ENCODE peak calls at places on chromosomes 12 and 14, in six cellular contexts. R is tibial artery, X is HL-60, O is mammary epithelial cell, H is left lung, E is choroid plexus epithelial cell. W is an unnamed sample.

GRCh38 chr12:118103601-118104382 is at the start of gene VSIG10:
- DNase-seq in R (peak; percentile 85), X (peak; percentile 29), O (peak; percentile 64), H (peak; percentile 79), E (peak; percentile 32), W (no peak)

GRCh38 chr12:6821674-6822433 is at the start of gene GPR162:
- DNase-seq in R (no peak), X (no peak), O (no peak), H (peak; percentile 64), E (peak; percentile 62), W (no peak)

GRCh38 chr14:101965145-101965531 is 765 bp downstream of the DYNC1H1 start:
- DNase-seq in R (peak; percentile 82), X (no peak), O (peak; percentile 59), H (peak; percentile 80), E (peak; percentile 66), W (peak; percentile 49)

GRCh38 chr12:105025890-105026289 is 39.8 kb downstream of the NOPCHAP1 start:
- DNase-seq in R (peak; percentile 88), X (no peak), O (no peak), H (peak; percentile 35), E (peak; percentile 75), W (no peak)

GRCh38 chr12:75660107-75660530 is 148.7 kb upstream of the KRR1 start:
- DNase-seq in R (no peak), X (no peak), O (peak; percentile 97), H (no peak), E (peak; percentile 66), W (no peak)

GRCh38 chr14:70425349-70425748 is 8.5 kb upstream of the SYNJ2BP start:
- DNase-seq in R (no peak), X (no peak), O (no peak), H (no peak), E (no peak), W (no peak)

GRCh38 chr14:55458800-55459577 is 18.6 kb upstream of the TBPL2 start:
- DNase-seq in R (no peak), X (no peak), O (peak; percentile 87), H (no peak), E (peak; percentile 44), W (no peak)

GRCh38 chr14:95495538-95496025 is 20.9 kb downstream of the SYNE3 start:
- DNase-seq in R (no peak), X (no peak), O (no peak), H (no peak), E (no peak), W (no peak)

GRCh38 chr12:120425797-120426196 is 12.1 kb upstream of the COX6A1 start:
- DNase-seq in R (no peak), X (no peak), O (no peak), H (no peak), E (no peak), W (no peak)

GRCh38 chr12:5783274-5783920 is 161.7 kb downstream of the ANO2 start:
- DNase-seq in R (no peak), X (no peak), O (no peak), H (no peak), E (no peak), W (no peak)

GRCh38 chr12:26493656-26494055 is 298.3 kb downstream of the SSPN start:
- DNase-seq in R (no peak), X (no peak), O (peak; percentile 68), H (no peak), E (no peak), W (no peak)

GRCh38 chr12:113332688-113333087 is 2.2 kb downstream of the SLC8B1 start:
- DNase-seq in R (no peak), X (no peak), O (no peak), H (no peak), E (no peak), W (no peak)

GRCh38 chr12:94659531-94659930 is 9.2 kb upstream of the TMCC3 start:
- DNase-seq in R (no peak), X (no peak), O (no peak), H (no peak), E (no peak), W (no peak)

GRCh38 chr14:54529811-54530210 is 20.1 kb downstream of the CGRRF1 start:
- DNase-seq in R (no peak), X (no peak), O (peak; percentile 17), H (no peak), E (peak; percentile 45), W (no peak)

DNA sequence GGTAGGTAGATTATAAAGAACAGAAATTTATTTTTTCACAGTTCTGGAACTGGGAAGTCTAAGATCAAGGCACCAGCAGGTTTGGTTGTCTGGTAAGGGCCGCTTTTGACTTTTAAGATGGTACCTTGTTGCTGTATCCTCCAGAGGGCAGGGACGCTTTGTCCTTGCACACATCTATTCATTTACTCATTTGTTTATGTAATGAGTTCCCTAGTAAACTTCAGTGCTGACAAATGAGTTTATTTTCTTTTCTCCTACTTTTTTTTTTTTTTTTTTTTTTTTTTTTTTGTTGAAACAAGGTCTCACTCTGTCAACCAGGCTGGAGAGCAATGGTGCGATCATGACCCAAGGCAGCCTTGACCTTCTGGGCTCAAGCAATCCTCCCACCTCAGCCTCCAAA is 195.7 kb downstream of the FBXL14 start:
- DNase-seq in R (no peak), X (no peak), O (no peak), H (no peak), E (peak; percentile 52), W (no peak)
- TF ChIP-seq CTCF in R (no peak), X (no peak), O (peak; percentile 26), H (no peak), E (peak; percentile 25), W (no peak)

GRCh38 chr12:82517808-82518207 is 159.5 kb downstream of the METTL25 start:
- DNase-seq in R (no peak), X (no peak), O (no peak), H (no peak), E (no peak), W (no peak)

GRCh38 chr12:82522762-82523161 is 163.9 kb upstream of the TMTC2 start:
- DNase-seq in R (no peak), X (no peak), O (no peak), H (no peak), E (no peak), W (no peak)

GRCh38 chr12:82522285-82522684 is 164.0 kb downstream of the METTL25 start:
- DNase-seq in R (no peak), X (no peak), O (no peak), H (no peak), E (no peak), W (no peak)

GRCh38 chr12:82519508-82519907 is 161.2 kb downstream of the METTL25 start:
- DNase-seq in R (no peak), X (no peak), O (no peak), H (no peak), E (no peak), W (no peak)

DNA sequence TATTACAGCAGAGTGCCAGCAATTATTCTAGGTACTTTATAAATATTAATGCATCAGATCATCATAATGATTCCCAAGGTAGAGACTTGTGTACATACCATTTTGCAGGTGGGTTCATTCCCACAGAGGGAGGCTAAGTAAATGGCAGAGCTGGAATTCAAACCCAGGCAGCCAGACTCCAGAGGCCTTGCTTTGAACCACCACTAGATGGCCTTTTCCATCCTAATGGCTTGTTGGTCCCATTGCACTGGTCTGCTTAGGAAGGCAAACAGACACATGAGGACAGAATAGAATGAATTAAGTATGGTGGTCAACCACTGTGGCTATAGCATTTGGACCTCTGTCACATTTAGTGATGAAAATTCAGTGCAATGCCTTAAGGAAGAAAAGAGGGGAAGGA is 158.7 kb downstream of the METTL25 start:
- DNase-seq in R (no peak), X (peak; percentile 5), O (peak; percentile 14), H (no peak), E (peak; percentile 46), W (no peak)
- TF ChIP-seq CTCF in R (no peak), X (peak; percentile 32), O (peak; percentile 68), H (peak; percentile 10), E (peak; percentile 78), W (no peak)

DNA sequence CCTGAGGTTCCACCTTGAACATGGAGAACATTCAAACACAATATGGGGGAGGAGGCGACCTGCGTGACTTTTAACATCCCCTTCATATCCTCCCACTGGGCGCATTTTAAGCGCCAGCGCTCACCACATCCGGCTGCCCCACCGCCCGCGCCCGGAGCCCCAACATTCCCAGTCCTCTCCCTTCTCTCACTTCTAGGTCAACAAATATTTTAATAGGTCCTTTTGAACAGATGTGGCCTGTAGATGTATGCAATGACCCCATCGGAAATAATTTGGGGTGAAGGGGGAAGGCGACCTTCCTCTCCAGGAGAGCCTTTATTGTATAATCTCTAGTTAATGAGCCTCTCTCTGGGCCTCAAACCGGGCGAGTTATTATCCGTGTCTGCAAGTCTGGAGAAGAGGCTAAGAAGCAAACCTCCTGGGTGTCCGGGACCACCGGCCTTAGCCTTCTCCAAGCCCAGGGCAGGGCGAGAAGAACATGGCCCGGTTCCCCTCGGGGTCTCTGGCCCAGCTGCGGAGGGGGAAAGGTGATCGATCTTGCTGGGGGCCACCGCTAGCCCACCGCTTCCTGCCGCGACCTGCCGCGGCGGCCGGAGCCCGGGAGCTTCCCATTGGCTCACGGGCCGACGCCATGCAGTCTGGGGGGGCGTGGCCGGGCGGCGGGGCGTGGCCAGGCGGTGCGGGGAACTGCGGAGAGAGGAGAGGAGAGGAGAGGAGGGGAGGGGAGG is 83.2 kb upstream of the HMGA2 start:
- DNase-seq in R (peak; percentile 69), X (peak; percentile 20), O (peak; percentile 73), H (peak; percentile 67), E (peak; percentile 87), W (peak; percentile 38)
- TF ChIP-seq CTCF in R (no peak), X (no peak), O (no peak), H (no peak), E (no peak), W (no peak)

GRCh38 chr12:20946732-20947131 is 136.2 kb downstream of the SLCO1B3 start:
- DNase-seq in R (no peak), X (no peak), O (no peak), H (no peak), E (peak; percentile 52), W (no peak)
- TF ChIP-seq CTCF in R (peak; percentile 36), X (peak; percentile 31), O (peak; percentile 39), H (peak; percentile 30), E (peak; percentile 63), W (no peak)